ENCODE peak calls at places on chromosomes 2 and 18, in six cellular contexts. L, E, S, X, M and T are unnamed samples.

GRCh38 chr2:77720115-77720514 is 197.9 kb upstream of the LRRTM4 start:
- DNase-seq in L (no peak), S (no peak), E (no peak), X (no peak), M (no peak), T (no peak)

GRCh38 chr2:197269173-197269572 is 41.4 kb downstream of the ANKRD44 start:
- DNase-seq in L (peak), M (peak), X (peak), S (no peak), E (no peak), T (no peak)

GRCh38 chr2:225100269-225100668 is 58.0 kb upstream of the DOCK10 start:
- DNase-seq in E (no peak), L (no peak), X (no peak), M (peak), S (peak), T (no peak)

GRCh38 chr2:223050900-223051299 is 1.1 kb upstream of the KCNE4 start:
- DNase-seq in X (no peak), M (peak), E (no peak), S (peak), L (no peak), T (no peak)

GRCh38 chr18:53457068-53457467 is 767.4 kb downstream of the MBD2 start:
- DNase-seq in X (no peak), S (peak), M (peak), E (no peak), L (no peak), T (no peak)

GRCh38 chr2:23419171-23420090 is 34.5 kb downstream of the KLHL29 start:
- DNase-seq in E (no peak), L (no peak), X (no peak), S (peak), M (no peak), T (no peak)

GRCh38 chr18:13660510-13660909 is 65.8 kb downstream of the FAM210A start:
- DNase-seq in E (no peak), S (no peak), X (no peak), L (no peak), M (peak), T (no peak)

GRCh38 chr2:150601280-150602038 is 114.0 kb upstream of the RND3 start:
- DNase-seq in S (peak), M (peak), E (peak), L (no peak), X (no peak), T (no peak)

GRCh38 chr2:225999692-226000091 is 600.2 kb downstream of the NYAP2 start:
- DNase-seq in X (no peak), E (no peak), S (no peak), M (peak), L (no peak), T (no peak)

GRCh38 chr2:112688086-112688880 is 32.5 kb upstream of the NT5DC4 start:
- DNase-seq in S (peak), E (no peak), X (no peak), L (no peak), M (no peak), T (no peak)

GRCh38 chr2:11683486-11683885 is 13.5 kb upstream of the NTSR2 start:
- DNase-seq in L (no peak), S (no peak), E (no peak), M (no peak), X (no peak), T (no peak)

GRCh38 chr18:77973745-77974144 is 724.1 kb downstream of the GALR1 start:
- DNase-seq in L (no peak), E (no peak), M (no peak), X (no peak), S (no peak), T (no peak)

GRCh38 chr2:196677404-196677803 is 37.9 kb downstream of the CCDC150 start:
- DNase-seq in S (peak), E (no peak), M (peak), L (no peak), X (no peak), T (peak)

GRCh38 chr2:129004485-129004884 is 685.8 kb upstream of the HS6ST1 start:
- DNase-seq in S (no peak), E (no peak), X (no peak), M (no peak), L (no peak), T (no peak)

GRCh38 chr2:175690113-175690716 is 311.9 kb downstream of the LNPK start:
- DNase-seq in S (peak), M (peak), X (peak), L (peak), E (peak), T (peak)

GRCh38 chr18:7987284-7987976 is 420.3 kb downstream of the PTPRM start:
- DNase-seq in X (no peak), S (peak), M (peak), E (no peak), L (no peak), T (peak)

GRCh38 chr2:200032895-200033294 is 77.5 kb downstream of the MAIP1 start:
- DNase-seq in X (no peak), E (no peak), S (no peak), L (no peak), M (no peak), T (no peak)

GRCh38 chr18:62409821-62410220 is 84.7 kb downstream of the TNFRSF11A start:
- DNase-seq in L (no peak), E (no peak), X (no peak), S (no peak), M (no peak), T (no peak)

GRCh38 chr2:47631840-47632398 is 151.0 kb upstream of the MSH6 start:
- DNase-seq in L (peak), S (peak), E (peak), M (peak), X (no peak), T (peak)

GRCh38 chr2:173962583-173963110 is 2.5 kb downstream of the SP3 start:
- DNase-seq in X (no peak), M (no peak), E (no peak), S (no peak), L (no peak), T (no peak)

GRCh38 chr2:61670591-61671503 is 132.7 kb upstream of the XPO1 start:
- DNase-seq in S (peak), X (no peak), L (peak), E (peak), M (peak), T (no peak)

GRCh38 chr2:109125595-109126500 is 3.2 kb upstream of the SH3RF3 start:
- DNase-seq in E (peak), M (peak), L (no peak), X (no peak), S (peak), T (peak)

GRCh38 chr2:127829845-127830246 is 18.9 kb upstream of the WDR33 start:
- DNase-seq in X (peak), M (peak), L (no peak), S (peak), E (no peak), T (no peak)

GRCh38 chr2:223762853-223763252 is 74.5 kb downstream of the AP1S3 start:
- DNase-seq in E (no peak), L (no peak), S (peak), X (no peak), M (peak), T (no peak)

GRCh38 chr2:61177727-61178549 is 15.9 kb downstream of the C2orf74 start:
- DNase-seq in S (no peak), M (peak), X (peak), E (no peak), L (no peak), T (no peak)

GRCh38 chr2:186486651-186487647 is 889 bp downstream of the ZC3H15 start:
- DNase-seq in M (peak), E (no peak), S (no peak), X (no peak), L (no peak), T (no peak)

GRCh38 chr2:235142588-235142987 is 190.8 kb downstream of the SH3BP4 start:
- DNase-seq in S (no peak), X (no peak), L (no peak), E (no peak), M (no peak), T (no peak)

GRCh38 chr2:79860233-79861058 is 347.6 kb downstream of the CTNNA2 start:
- DNase-seq in M (peak), E (no peak), X (no peak), S (peak), L (peak), T (peak)

GRCh38 chr2:200379481-200380120 is 73.1 kb downstream of the SPATS2L start:
- DNase-seq in M (no peak), L (no peak), X (no peak), E (no peak), S (peak), T (peak)

GRCh38 chr2:60468390-60469085 is 84.9 kb downstream of the BCL11A start:
- DNase-seq in M (peak), E (no peak), L (no peak), X (no peak), S (no peak), T (peak)

GRCh38 chr2:160666019-160666676 is 172.5 kb upstream of the RBMS1 start:
- DNase-seq in E (peak), M (peak), S (peak), L (no peak), X (no peak), T (peak)

GRCh38 chr2:25376750-25377621 is 35.3 kb upstream of the DNMT3A start:
- DNase-seq in M (peak), S (peak), L (peak), E (peak), X (peak), T (peak)

GRCh38 chr2:241562269-241562891 is 3.8 kb downstream of the BOK start:
- DNase-seq in X (no peak), L (no peak), S (no peak), E (no peak), M (no peak), T (no peak)

GRCh38 chr2:241561811-241562210 is 3.3 kb downstream of the BOK start:
- DNase-seq in M (peak), X (no peak), S (peak), E (peak), L (peak), T (peak)

GRCh38 chr2:241563981-241564595 is 5.5 kb downstream of the BOK start:
- DNase-seq in S (no peak), M (no peak), E (no peak), X (no peak), L (no peak), T (no peak)

GRCh38 chr2:241563571-241563980 is 5.0 kb downstream of the BOK start:
- DNase-seq in X (no peak), S (no peak), M (no peak), E (no peak), L (no peak), T (no peak)

GRCh38 chr2:241563031-241563507 is 4.5 kb downstream of the BOK start:
- DNase-seq in X (no peak), E (no peak), S (no peak), M (no peak), L (no peak), T (no peak)
- H3K27ac ChIP-seq in X (no peak), E (no peak), S (no peak), M (no peak), L (peak), T (peak)

DNA sequence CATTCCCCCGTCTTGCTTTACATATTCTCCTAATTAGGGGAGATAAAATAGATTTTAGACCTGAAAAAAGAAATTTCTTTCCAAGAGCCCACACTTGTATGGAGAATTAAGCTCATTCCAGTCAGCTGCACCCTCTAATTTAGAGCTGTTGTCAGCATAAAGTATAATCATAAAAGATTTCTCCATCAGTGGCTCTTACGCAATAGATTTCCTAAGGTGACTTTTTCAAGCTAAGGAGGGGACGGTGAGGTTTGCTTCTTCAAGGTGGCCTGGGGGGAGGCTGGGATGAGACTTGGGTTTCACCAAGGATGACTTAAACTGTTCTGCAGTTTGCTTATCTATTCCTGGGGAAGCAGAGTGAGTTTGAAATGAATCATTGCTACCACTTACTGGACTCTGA is 426.2 kb downstream of the NBAS start:
- DNase-seq in S (no peak), X (no peak), M (no peak), L (no peak), E (no peak), T (no peak)
- H3K27ac ChIP-seq in S (no peak), X (no peak), M (no peak), L (no peak), E (no peak), T (no peak)

GRCh38 chr2:20211420-20211819 is 13.5 kb downstream of the SDC1 start:
- DNase-seq in L (no peak), X (no peak), S (no peak), E (no peak), M (no peak), T (no peak)

GRCh38 chr2:20213651-20214565 is 11.0 kb downstream of the SDC1 start:
- DNase-seq in L (no peak), S (no peak), M (no peak), X (no peak), E (no peak), T (no peak)

GRCh38 chr2:20212459-20212870 is 12.5 kb downstream of the SDC1 start:
- DNase-seq in E (no peak), L (no peak), S (peak), X (no peak), M (peak), T (peak)

GRCh38 chr2:20211860-20212458 is 13.0 kb downstream of the SDC1 start:
- DNase-seq in L (no peak), S (no peak), E (no peak), X (no peak), M (no peak), T (no peak)

GRCh38 chr2:20212871-20213503 is 11.9 kb downstream of the SDC1 start:
- DNase-seq in M (no peak), X (no peak), L (no peak), E (peak), S (no peak), T (peak)
- H3K27ac ChIP-seq in M (no peak), X (no peak), L (no peak), E (peak), S (peak), T (peak)

GRCh38 chr2:238230699-238231098 is 9.1 kb downstream of the HES6 start:
- DNase-seq in X (no peak), M (no peak), L (no peak), E (no peak), S (no peak), T (no peak)
- H3K27ac ChIP-seq in X (no peak), M (no peak), L (no peak), E (no peak), S (no peak), T (no peak)

GRCh38 chr2:122740594-122740948 is 985.1 kb downstream of the TSN start:
- DNase-seq in S (no peak), L (no peak), E (no peak), X (no peak), M (no peak), T (no peak)

GRCh38 chr2:122736279-122736678 is 980.8 kb downstream of the TSN start:
- DNase-seq in S (peak), M (peak), E (no peak), X (no peak), L (no peak), T (peak)

GRCh38 chr2:122739732-122740593 is 984.5 kb downstream of the TSN start:
- DNase-seq in S (no peak), X (no peak), E (no peak), L (no peak), M (no peak), T (no peak)

GRCh38 chr2:122737429-122738077 is 982.1 kb downstream of the TSN start:
- DNase-seq in S (peak), X (no peak), L (no peak), M (peak), E (no peak), T (no peak)

GRCh38 chr2:122734756-122735155 is 979.3 kb downstream of the TSN start:
- DNase-seq in L (no peak), M (peak), S (peak), E (no peak), X (no peak), T (peak)
- H3K27ac ChIP-seq in L (no peak), M (no peak), S (no peak), E (no peak), X (no peak), T (no peak)

DNA sequence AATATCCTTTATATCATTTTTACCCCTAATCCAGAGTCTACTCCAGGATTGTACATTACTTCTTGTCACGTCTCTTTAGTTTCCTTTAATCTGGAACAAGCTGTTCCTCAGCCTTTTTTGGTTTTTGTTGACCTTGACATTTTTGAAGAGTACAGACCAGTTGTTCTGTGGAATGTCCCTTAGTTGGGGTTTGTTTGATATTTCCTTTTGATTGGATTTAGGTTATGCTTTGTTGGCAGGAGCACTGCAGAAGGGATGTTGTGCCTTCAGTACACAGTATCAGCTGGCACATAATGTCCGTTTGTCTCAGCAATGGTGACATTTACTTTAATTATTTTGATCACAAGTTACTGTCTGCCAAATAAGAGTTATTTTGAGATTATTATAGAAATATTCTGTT is 160.6 kb downstream of the MEIS1 start:
- DNase-seq in S (no peak), M (no peak), L (no peak), E (no peak), X (no peak), T (no peak)
- H3K27ac ChIP-seq in S (no peak), M (no peak), L (no peak), E (no peak), X (no peak), T (no peak)

DNA sequence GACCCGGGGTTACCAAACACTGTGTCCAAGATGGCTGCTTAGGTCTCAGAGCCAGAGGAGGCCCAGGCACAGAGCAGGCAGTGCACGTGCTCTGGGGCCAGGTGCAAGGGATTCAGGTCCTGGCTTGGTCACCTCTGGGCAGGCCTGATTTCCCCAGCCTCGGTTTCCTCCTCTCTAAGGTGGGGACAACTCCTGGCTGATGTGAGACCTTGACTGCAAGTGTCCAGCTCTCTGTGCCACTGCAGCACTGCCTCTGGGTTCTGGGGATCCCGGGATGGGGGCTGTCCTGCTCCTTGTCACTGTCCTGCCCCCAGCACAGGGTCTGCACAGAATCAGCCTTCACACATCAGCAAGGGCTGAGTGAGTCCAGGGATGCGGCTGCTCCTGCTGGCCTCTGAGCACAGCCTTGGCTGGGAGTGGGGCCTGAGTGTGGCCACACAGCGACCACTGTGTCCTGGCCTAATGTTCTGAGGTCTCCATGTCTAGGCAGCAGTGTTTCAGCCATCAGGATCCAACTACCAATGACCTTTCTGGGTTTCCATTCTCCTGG is 170.2 kb upstream of the HDAC4 start:
- DNase-seq in L (no peak), S (no peak), M (no peak), X (no peak), E (no peak), T (no peak)
- H3K27ac ChIP-seq in L (no peak), S (no peak), M (no peak), X (no peak), E (no peak), T (no peak)

GRCh38 chr2:143936758-143937562 is 583.0 kb downstream of the ZEB2 start:
- DNase-seq in E (no peak), X (no peak), M (peak), S (peak), L (peak), T (peak)
- H3K27ac ChIP-seq in E (no peak), X (no peak), M (peak), S (no peak), L (peak), T (no peak)

DNA sequence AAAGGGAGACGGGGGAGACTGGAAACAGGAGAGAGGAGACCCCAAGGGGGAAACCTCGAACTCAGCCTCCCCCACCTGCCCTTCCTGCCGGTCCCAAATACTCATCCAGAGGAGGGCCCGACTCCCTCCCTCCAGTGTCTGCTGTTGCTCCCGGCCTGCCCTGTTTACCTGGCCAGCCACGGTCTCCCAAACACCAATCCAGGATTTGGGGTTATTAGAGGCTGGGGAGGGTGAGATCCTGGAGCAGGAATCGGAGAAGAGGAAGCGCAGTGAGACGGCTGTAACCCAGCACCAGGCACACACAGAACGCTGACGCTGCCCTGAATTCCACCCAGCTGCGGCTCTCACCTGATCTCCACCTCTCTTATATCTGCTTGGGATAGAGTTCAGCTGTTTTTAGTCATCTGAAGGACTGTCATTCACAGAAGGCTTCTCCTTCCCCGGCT is 213.0 kb downstream of the TNS1 start:
- DNase-seq in X (no peak), L (no peak), M (no peak), S (no peak), E (no peak), T (no peak)
- H3K27ac ChIP-seq in X (peak), L (peak), M (no peak), S (no peak), E (no peak), T (no peak)